ENCODE peak calls at places on chromosomes 3 and 15, in six cellular contexts. One of them, this sample, is unnamed.

GRCh38 chr15:48073881-48074280 is 46.9 kb upstream of the SLC24A5 start:
- DNase-seq in A549: no peak
- DNase-seq in SK-N-SH: no peak
- DNase-seq in Panc1: no peak
- DNase-seq in HCT116: no peak
- DNase-seq in GM23338: no peak
- DNase-seq in this sample: no peak

GRCh38 chr15:77384589-77385359 is 35.1 kb downstream of the PEAK1 start:
- DNase-seq in HCT116: no peak
- DNase-seq in A549: no peak
- DNase-seq in GM23338: no peak
- DNase-seq in Panc1: no peak
- DNase-seq in SK-N-SH: no peak
- DNase-seq in this sample: no peak

GRCh38 chr3:99863588-99863987 is 45.9 kb downstream of the CMSS1 start:
- DNase-seq in HCT116: no peak
- DNase-seq in SK-N-SH: no peak
- DNase-seq in A549: no peak
- DNase-seq in Panc1: no peak
- DNase-seq in GM23338: no peak
- DNase-seq in this sample: no peak

GRCh38 chr3:182713743-182714517 is 79.4 kb upstream of the ATP11B start:
- DNase-seq in A549: peak; percentile 61
- DNase-seq in SK-N-SH: peak; percentile 62
- DNase-seq in HCT116: peak; percentile 60
- DNase-seq in GM23338: peak; percentile 82
- DNase-seq in Panc1: peak; percentile 47
- DNase-seq in this sample: peak; percentile 68

GRCh38 chr3:171192176-171192854 is 165.8 kb upstream of the SLC2A2 start:
- DNase-seq in GM23338: no peak
- DNase-seq in A549: peak; percentile 42
- DNase-seq in HCT116: peak; percentile 92
- DNase-seq in SK-N-SH: no peak
- DNase-seq in Panc1: no peak
- DNase-seq in this sample: no peak

GRCh38 chr3:182212479-182213076 is 500.9 kb downstream of the SOX2 start:
- DNase-seq in GM23338: peak; percentile 57
- DNase-seq in Panc1: peak; percentile 97
- DNase-seq in SK-N-SH: peak; percentile 6
- DNase-seq in HCT116: peak; percentile 98
- DNase-seq in A549: peak; percentile 92
- DNase-seq in this sample: no peak

GRCh38 chr3:188840290-188840689 is 331.5 kb upstream of the TPRG1 start:
- DNase-seq in SK-N-SH: no peak
- DNase-seq in HCT116: no peak
- DNase-seq in Panc1: no peak
- DNase-seq in A549: peak; percentile 12
- DNase-seq in GM23338: no peak
- DNase-seq in this sample: no peak

GRCh38 chr15:98127612-98128011 is 167.1 kb downstream of the ARRDC4 start:
- DNase-seq in HCT116: no peak
- DNase-seq in SK-N-SH: no peak
- DNase-seq in A549: no peak
- DNase-seq in GM23338: peak; percentile 8
- DNase-seq in Panc1: no peak
- DNase-seq in this sample: no peak

GRCh38 chr3:134333522-134334181 is 40.6 kb downstream of the AMOTL2 start:
- DNase-seq in A549: peak; percentile 52
- DNase-seq in SK-N-SH: no peak
- DNase-seq in Panc1: no peak
- DNase-seq in GM23338: peak; percentile 56
- DNase-seq in HCT116: no peak
- DNase-seq in this sample: no peak

GRCh38 chr15:82298520-82298919 is 35.9 kb downstream of the SAXO2 start:
- DNase-seq in SK-N-SH: no peak
- DNase-seq in GM23338: peak; percentile 11
- DNase-seq in A549: no peak
- DNase-seq in Panc1: no peak
- DNase-seq in HCT116: no peak
- DNase-seq in this sample: no peak

GRCh38 chr3:127630811-127631714 is 2.1 kb downstream of the PODXL2 start:
- DNase-seq in SK-N-SH: no peak
- DNase-seq in A549: no peak
- DNase-seq in Panc1: no peak
- DNase-seq in HCT116: no peak
- DNase-seq in GM23338: no peak
- DNase-seq in this sample: no peak

GRCh38 chr15:38050529-38050928 is 116.1 kb downstream of the TMCO5A start:
- DNase-seq in GM23338: no peak
- DNase-seq in Panc1: no peak
- DNase-seq in SK-N-SH: no peak
- DNase-seq in HCT116: no peak
- DNase-seq in A549: no peak
- DNase-seq in this sample: no peak

GRCh38 chr3:63519426-63519825 is 133.0 kb upstream of the SNTN start:
- DNase-seq in HCT116: no peak
- DNase-seq in A549: no peak
- DNase-seq in GM23338: no peak
- DNase-seq in SK-N-SH: no peak
- DNase-seq in Panc1: no peak
- DNase-seq in this sample: no peak

GRCh38 chr3:29152379-29152778 is 128.5 kb upstream of the RBMS3 start:
- DNase-seq in HCT116: no peak
- DNase-seq in A549: peak; percentile 8
- DNase-seq in Panc1: no peak
- DNase-seq in GM23338: peak; percentile 60
- DNase-seq in SK-N-SH: peak; percentile 30
- DNase-seq in this sample: no peak

GRCh38 chr3:134341391-134341790 is 32.9 kb downstream of the AMOTL2 start:
- DNase-seq in A549: no peak
- DNase-seq in Panc1: no peak
- DNase-seq in GM23338: no peak
- DNase-seq in SK-N-SH: no peak
- DNase-seq in HCT116: no peak
- DNase-seq in this sample: no peak

GRCh38 chr3:30668051-30668609 is 61.7 kb downstream of the TGFBR2 start:
- DNase-seq in GM23338: no peak
- DNase-seq in SK-N-SH: peak; percentile 6
- DNase-seq in A549: no peak
- DNase-seq in Panc1: no peak
- DNase-seq in HCT116: no peak
- DNase-seq in this sample: no peak

GRCh38 chr3:8204846-8205624 is 296.6 kb upstream of the LMCD1 start:
- DNase-seq in HCT116: no peak
- DNase-seq in Panc1: no peak
- DNase-seq in A549: no peak
- DNase-seq in SK-N-SH: no peak
- DNase-seq in GM23338: no peak
- DNase-seq in this sample: no peak

GRCh38 chr15:33031324-33031736 is 163.2 kb downstream of the FMN1 start:
- DNase-seq in A549: no peak
- DNase-seq in Panc1: no peak
- DNase-seq in SK-N-SH: no peak
- DNase-seq in HCT116: no peak
- DNase-seq in GM23338: no peak
- DNase-seq in this sample: no peak

GRCh38 chr15:49645277-49645676 is 24.4 kb downstream of the DTWD1 start:
- DNase-seq in GM23338: no peak
- DNase-seq in SK-N-SH: no peak
- DNase-seq in A549: no peak
- DNase-seq in HCT116: no peak
- DNase-seq in Panc1: no peak
- DNase-seq in this sample: no peak

GRCh38 chr3:31165399-31165860 is 271.0 kb upstream of the GADL1 start:
- DNase-seq in A549: no peak
- DNase-seq in Panc1: no peak
- DNase-seq in HCT116: no peak
- DNase-seq in SK-N-SH: no peak
- DNase-seq in GM23338: no peak
- DNase-seq in this sample: no peak

GRCh38 chr3:127915115-127915936 is at the start of gene KBTBD12:
- DNase-seq in A549: no peak
- DNase-seq in Panc1: no peak
- DNase-seq in GM23338: peak; percentile 66
- DNase-seq in SK-N-SH: no peak
- DNase-seq in HCT116: no peak
- DNase-seq in this sample: no peak

GRCh38 chr15:84826369-84826823 is 9.2 kb downstream of the ALPK3 start:
- DNase-seq in HCT116: peak; percentile 56
- DNase-seq in A549: peak; percentile 74
- DNase-seq in GM23338: peak; percentile 85
- DNase-seq in Panc1: no peak
- DNase-seq in SK-N-SH: no peak
- DNase-seq in this sample: peak; percentile 29

GRCh38 chr3:187838016-187838535 is 92.8 kb upstream of the BCL6 start:
- DNase-seq in GM23338: no peak
- DNase-seq in HCT116: no peak
- DNase-seq in SK-N-SH: no peak
- DNase-seq in Panc1: no peak
- DNase-seq in A549: no peak
- DNase-seq in this sample: no peak
- TF ChIP-seq REST in GM23338: no peak
- TF ChIP-seq REST in HCT116: no peak
- TF ChIP-seq REST in SK-N-SH: no peak
- TF ChIP-seq REST in Panc1: no peak
- TF ChIP-seq REST in A549: no peak
- TF ChIP-seq REST in this sample: no peak

DNA sequence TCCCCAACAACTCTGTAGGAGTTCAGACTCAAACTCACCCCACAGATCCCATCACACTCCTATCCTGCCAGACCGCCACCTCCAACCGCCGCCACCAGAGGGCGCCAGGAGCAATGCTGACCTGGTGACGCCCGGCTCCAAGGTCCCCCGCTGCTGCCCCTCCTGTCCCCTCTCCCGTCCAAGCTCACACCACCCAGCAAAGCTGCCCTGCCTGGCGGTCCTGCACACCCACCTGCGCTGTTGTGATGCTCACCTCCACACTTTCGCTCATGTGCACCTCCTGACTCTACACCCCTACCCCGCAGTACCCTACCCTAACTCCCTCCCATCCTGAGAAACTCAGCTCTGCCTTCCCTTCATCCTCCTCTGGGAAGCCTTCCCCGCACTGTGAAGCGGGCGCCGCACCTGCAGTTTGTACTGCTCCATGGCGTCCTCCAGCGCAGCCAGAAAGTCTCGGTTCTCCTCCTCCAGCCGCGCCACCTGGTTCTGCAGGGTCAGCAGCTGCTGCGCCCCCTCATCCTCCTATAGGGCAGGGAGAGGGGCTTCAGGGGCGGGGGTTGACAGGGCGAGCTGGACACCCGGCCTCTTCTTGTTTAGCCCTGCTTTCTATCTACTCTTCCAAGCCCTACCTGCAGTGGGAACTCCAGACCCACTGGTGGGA is 7.9 kb downstream of the KIF7 start:
- DNase-seq in A549: peak; percentile 73
- DNase-seq in SK-N-SH: peak; percentile 94
- DNase-seq in GM23338: peak; percentile 85
- DNase-seq in Panc1: peak; percentile 22
- DNase-seq in HCT116: peak; percentile 23
- DNase-seq in this sample: peak; percentile 64
- TF ChIP-seq REST in A549: no peak
- TF ChIP-seq REST in SK-N-SH: no peak
- TF ChIP-seq REST in GM23338: no peak
- TF ChIP-seq REST in Panc1: no peak
- TF ChIP-seq REST in HCT116: no peak
- TF ChIP-seq REST in this sample: no peak

GRCh38 chr3:114231616-114232015 is 5.8 kb downstream of the ZNF80 start:
- DNase-seq in HCT116: no peak
- DNase-seq in SK-N-SH: no peak
- DNase-seq in Panc1: no peak
- DNase-seq in A549: no peak
- DNase-seq in GM23338: no peak
- DNase-seq in this sample: no peak

GRCh38 chr3:114226313-114226712 is 11.1 kb downstream of the ZNF80 start:
- DNase-seq in Panc1: no peak
- DNase-seq in SK-N-SH: no peak
- DNase-seq in GM23338: no peak
- DNase-seq in HCT116: no peak
- DNase-seq in A549: no peak
- DNase-seq in this sample: no peak

GRCh38 chr3:114221881-114222264 is 15.5 kb downstream of the ZNF80 start:
- DNase-seq in Panc1: no peak
- DNase-seq in GM23338: no peak
- DNase-seq in HCT116: no peak
- DNase-seq in SK-N-SH: no peak
- DNase-seq in A549: no peak
- DNase-seq in this sample: no peak

GRCh38 chr3:114223146-114223545 is 14.2 kb downstream of the ZNF80 start:
- DNase-seq in GM23338: no peak
- DNase-seq in HCT116: no peak
- DNase-seq in A549: no peak
- DNase-seq in Panc1: no peak
- DNase-seq in SK-N-SH: no peak
- DNase-seq in this sample: no peak

DNA sequence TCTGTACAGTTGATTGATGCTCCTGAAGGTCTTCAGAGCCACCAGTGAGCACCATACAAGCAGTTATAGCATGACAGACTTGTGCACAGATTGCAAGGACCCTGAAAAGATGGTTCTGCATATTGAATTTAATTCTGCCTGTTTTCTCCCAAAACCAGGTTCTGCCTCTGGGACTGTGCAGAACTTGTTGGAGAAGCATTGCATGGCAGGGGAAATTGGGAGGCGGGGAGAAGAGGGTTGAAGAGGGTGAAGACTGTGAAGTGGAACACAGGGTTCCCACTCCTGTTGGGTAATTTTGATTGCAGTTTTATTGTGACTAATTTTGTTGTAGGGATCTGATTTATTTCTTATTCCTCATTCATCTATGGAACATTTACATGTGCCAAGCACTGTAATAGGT is 10.3 kb downstream of the ZNF80 start:
- DNase-seq in Panc1: no peak
- DNase-seq in HCT116: no peak
- DNase-seq in A549: no peak
- DNase-seq in GM23338: no peak
- DNase-seq in SK-N-SH: no peak
- DNase-seq in this sample: no peak
- TF ChIP-seq REST in Panc1: no peak
- TF ChIP-seq REST in HCT116: no peak
- TF ChIP-seq REST in A549: no peak
- TF ChIP-seq REST in GM23338: no peak
- TF ChIP-seq REST in SK-N-SH: no peak
- TF ChIP-seq REST in this sample: no peak

DNA sequence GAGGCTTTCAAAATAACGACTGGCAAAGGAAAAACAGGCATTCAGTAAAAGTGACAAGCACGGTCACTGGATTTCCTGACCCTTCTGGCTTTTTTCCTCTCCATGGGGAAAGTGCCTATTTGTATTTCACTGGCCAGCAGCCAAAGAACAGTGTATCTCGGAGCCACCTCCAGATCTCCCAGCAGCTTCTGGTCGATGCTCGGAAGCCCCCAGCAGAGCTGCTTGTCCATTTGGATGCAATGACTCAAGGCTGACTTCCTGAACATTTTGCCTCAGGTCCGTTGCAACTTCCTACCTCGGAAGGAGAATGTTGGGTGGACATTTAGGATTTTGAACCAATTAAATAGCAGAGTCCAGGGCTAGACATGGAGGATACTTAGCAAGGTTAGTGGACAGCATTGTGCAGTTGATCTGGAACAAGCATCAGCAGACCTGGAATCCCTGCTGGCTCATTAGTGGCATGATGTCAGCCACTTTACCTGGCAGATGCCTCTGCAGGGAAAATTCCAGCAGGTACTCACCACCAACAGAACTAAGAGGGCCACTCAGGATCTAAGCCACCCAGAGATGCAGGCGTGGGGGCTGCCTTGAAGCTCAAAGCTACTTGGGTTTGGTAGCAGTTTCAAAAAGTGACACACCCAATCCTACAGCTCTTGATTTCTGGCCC is 1.1 kb downstream of the FAM107A start:
- DNase-seq in Panc1: no peak
- DNase-seq in SK-N-SH: peak; percentile 66
- DNase-seq in HCT116: no peak
- DNase-seq in A549: no peak
- DNase-seq in GM23338: no peak
- DNase-seq in this sample: no peak
- TF ChIP-seq REST in Panc1: no peak
- TF ChIP-seq REST in SK-N-SH: no peak
- TF ChIP-seq REST in HCT116: no peak
- TF ChIP-seq REST in A549: no peak
- TF ChIP-seq REST in GM23338: no peak
- TF ChIP-seq REST in this sample: no peak